ENCODE peak calls at places on chromosomes 2 and 18, in six cellular contexts. One of them, this sample, is unnamed.

GRCh38 chr18:955379-956066 is 50.9 kb downstream of the ADCYAP1 start:
- DNase-seq in activated CD4-positive, alpha-beta T cell treated with anti-CD3 and anti-CD28 coated beads for 24 hours: no peak
- DNase-seq in EL: no peak
- DNase-seq in HFFc6: no peak
- DNase-seq in memory B cell: no peak
- DNase-seq in nucleus accumbens: no peak
- DNase-seq in this sample: no peak

GRCh38 chr2:18703555-18703954 is 114.2 kb upstream of the NT5C1B start:
- DNase-seq in activated CD4-positive, alpha-beta T cell treated with anti-CD3 and anti-CD28 coated beads for 24 hours: no peak
- DNase-seq in nucleus accumbens: no peak
- DNase-seq in memory B cell: no peak
- DNase-seq in EL: no peak
- DNase-seq in HFFc6: no peak
- DNase-seq in this sample: no peak

GRCh38 chr2:200864206-200864976 is at the start of gene CLK1:
- DNase-seq in memory B cell: peak
- DNase-seq in activated CD4-positive, alpha-beta T cell treated with anti-CD3 and anti-CD28 coated beads for 24 hours: peak
- DNase-seq in HFFc6: peak
- DNase-seq in EL: peak
- DNase-seq in nucleus accumbens: peak
- DNase-seq in this sample: peak

GRCh38 chr2:128260239-128261138 is 58.2 kb downstream of the HS6ST1 start:
- DNase-seq in nucleus accumbens: peak
- DNase-seq in EL: peak
- DNase-seq in activated CD4-positive, alpha-beta T cell treated with anti-CD3 and anti-CD28 coated beads for 24 hours: no peak
- DNase-seq in memory B cell: no peak
- DNase-seq in HFFc6: peak
- DNase-seq in this sample: no peak

GRCh38 chr2:98293931-98294687 is 52.1 kb upstream of the CNGA3 start:
- DNase-seq in HFFc6: no peak
- DNase-seq in memory B cell: no peak
- DNase-seq in activated CD4-positive, alpha-beta T cell treated with anti-CD3 and anti-CD28 coated beads for 24 hours: no peak
- DNase-seq in EL: no peak
- DNase-seq in nucleus accumbens: no peak
- DNase-seq in this sample: no peak

GRCh38 chr18:68221116-68221724 is 493.7 kb downstream of the TMX3 start:
- DNase-seq in HFFc6: no peak
- DNase-seq in activated CD4-positive, alpha-beta T cell treated with anti-CD3 and anti-CD28 coated beads for 24 hours: no peak
- DNase-seq in EL: peak
- DNase-seq in nucleus accumbens: no peak
- DNase-seq in memory B cell: no peak
- DNase-seq in this sample: no peak

GRCh38 chr2:169768262-169768995 is 30.2 kb upstream of the SSB start:
- DNase-seq in EL: no peak
- DNase-seq in HFFc6: no peak
- DNase-seq in nucleus accumbens: no peak
- DNase-seq in memory B cell: peak
- DNase-seq in activated CD4-positive, alpha-beta T cell treated with anti-CD3 and anti-CD28 coated beads for 24 hours: peak
- DNase-seq in this sample: no peak

GRCh38 chr18:26919656-26920055 is 54.1 kb upstream of the AQP4 start:
- DNase-seq in HFFc6: no peak
- DNase-seq in EL: no peak
- DNase-seq in activated CD4-positive, alpha-beta T cell treated with anti-CD3 and anti-CD28 coated beads for 24 hours: no peak
- DNase-seq in nucleus accumbens: no peak
- DNase-seq in memory B cell: no peak
- DNase-seq in this sample: no peak

GRCh38 chr2:100412866-100413265 is 4.6 kb downstream of the CHST10 start:
- DNase-seq in memory B cell: no peak
- DNase-seq in HFFc6: no peak
- DNase-seq in nucleus accumbens: no peak
- DNase-seq in activated CD4-positive, alpha-beta T cell treated with anti-CD3 and anti-CD28 coated beads for 24 hours: no peak
- DNase-seq in EL: no peak
- DNase-seq in this sample: no peak

GRCh38 chr2:39618736-39619135 is 47.0 kb upstream of the TMEM178A start:
- DNase-seq in activated CD4-positive, alpha-beta T cell treated with anti-CD3 and anti-CD28 coated beads for 24 hours: no peak
- DNase-seq in nucleus accumbens: no peak
- DNase-seq in memory B cell: no peak
- DNase-seq in EL: no peak
- DNase-seq in HFFc6: no peak
- DNase-seq in this sample: no peak

GRCh38 chr18:56709463-56709862 is 58.3 kb downstream of the WDR7 start:
- DNase-seq in activated CD4-positive, alpha-beta T cell treated with anti-CD3 and anti-CD28 coated beads for 24 hours: peak
- DNase-seq in memory B cell: no peak
- DNase-seq in EL: peak
- DNase-seq in nucleus accumbens: no peak
- DNase-seq in HFFc6: peak
- DNase-seq in this sample: no peak

GRCh38 chr2:226690471-226691024 is 109.1 kb downstream of the IRS1 start:
- DNase-seq in activated CD4-positive, alpha-beta T cell treated with anti-CD3 and anti-CD28 coated beads for 24 hours: no peak
- DNase-seq in EL: no peak
- DNase-seq in HFFc6: no peak
- DNase-seq in memory B cell: no peak
- DNase-seq in nucleus accumbens: no peak
- DNase-seq in this sample: no peak